ENCODE peak calls at places on chromosome X, in eight cellular contexts. One of them, this sample, is unnamed.

GRCh38 chrX:118117069-118117405 is 427 bp upstream of the KLHL13 start:
- DNase-seq in endothelial cell: no peak
- DNase-seq in B cell: no peak
- DNase-seq in choroid plexus epithelial cell: no peak
- DNase-seq in natural killer cell: no peak
- DNase-seq in GM20000: no peak
- DNase-seq in lung: no peak
- DNase-seq in kidney: no peak
- DNase-seq in this sample: no peak

GRCh38 chrX:71546879-71547278 is 14.0 kb downstream of the OGT start:
- DNase-seq in endothelial cell: no peak
- DNase-seq in B cell: no peak
- DNase-seq in choroid plexus epithelial cell: no peak
- DNase-seq in natural killer cell: no peak
- DNase-seq in GM20000: no peak
- DNase-seq in lung: no peak
- DNase-seq in kidney: no peak
- DNase-seq in this sample: no peak

GRCh38 chrX:115949900-115950822 is 220.4 kb upstream of the AGTR2 start:
- DNase-seq in endothelial cell: no peak
- DNase-seq in B cell: no peak
- DNase-seq in choroid plexus epithelial cell: no peak
- DNase-seq in natural killer cell: no peak
- DNase-seq in GM20000: no peak
- DNase-seq in lung: peak
- DNase-seq in kidney: peak
- DNase-seq in this sample: peak

GRCh38 chrX:133495464-133496391 is 80.4 kb upstream of the GPC4 start:
- DNase-seq in endothelial cell: no peak
- DNase-seq in B cell: no peak
- DNase-seq in choroid plexus epithelial cell: peak
- DNase-seq in natural killer cell: no peak
- DNase-seq in GM20000: no peak
- DNase-seq in lung: no peak
- DNase-seq in kidney: no peak
- DNase-seq in this sample: peak

GRCh38 chrX:66200050-66200664 is 36.1 kb downstream of the HEPH start:
- DNase-seq in endothelial cell: no peak
- DNase-seq in B cell: no peak
- DNase-seq in choroid plexus epithelial cell: no peak
- DNase-seq in natural killer cell: no peak
- DNase-seq in GM20000: no peak
- DNase-seq in lung: no peak
- DNase-seq in kidney: no peak
- DNase-seq in this sample: no peak

GRCh38 chrX:85244411-85245210 is 820 bp downstream of the ZNF711 start:
- DNase-seq in endothelial cell: peak
- DNase-seq in B cell: no peak
- DNase-seq in choroid plexus epithelial cell: peak
- DNase-seq in natural killer cell: no peak
- DNase-seq in GM20000: peak
- DNase-seq in lung: no peak
- DNase-seq in kidney: peak
- DNase-seq in this sample: no peak

GRCh38 chrX:65677954-65678469 is 10.6 kb downstream of the MSN start:
- DNase-seq in endothelial cell: no peak
- DNase-seq in B cell: no peak
- DNase-seq in choroid plexus epithelial cell: peak
- DNase-seq in natural killer cell: no peak
- DNase-seq in GM20000: no peak
- DNase-seq in lung: no peak
- DNase-seq in kidney: no peak
- DNase-seq in this sample: no peak

GRCh38 chrX:38880460-38880859 is 79.2 kb downstream of the MID1IP1 start:
- DNase-seq in endothelial cell: no peak
- DNase-seq in B cell: no peak
- DNase-seq in choroid plexus epithelial cell: no peak
- DNase-seq in natural killer cell: no peak
- DNase-seq in GM20000: no peak
- DNase-seq in lung: no peak
- DNase-seq in kidney: no peak
- DNase-seq in this sample: no peak

GRCh38 chrX:101759000-101759399 is 99.3 kb upstream of the ARMCX2 start:
- DNase-seq in endothelial cell: peak
- DNase-seq in B cell: no peak
- DNase-seq in choroid plexus epithelial cell: peak
- DNase-seq in natural killer cell: no peak
- DNase-seq in GM20000: peak
- DNase-seq in lung: no peak
- DNase-seq in kidney: no peak
- DNase-seq in this sample: no peak

GRCh38 chrX:40169193-40170086 is 71.7 kb upstream of the BCOR start:
- DNase-seq in endothelial cell: peak
- DNase-seq in B cell: peak
- DNase-seq in choroid plexus epithelial cell: peak
- DNase-seq in natural killer cell: peak
- DNase-seq in GM20000: peak
- DNase-seq in lung: no peak
- DNase-seq in kidney: peak
- DNase-seq in this sample: peak

GRCh38 chrX:69289046-69289838 is 124.0 kb upstream of the PJA1 start:
- DNase-seq in endothelial cell: no peak
- DNase-seq in B cell: no peak
- DNase-seq in choroid plexus epithelial cell: no peak
- DNase-seq in natural killer cell: no peak
- DNase-seq in GM20000: no peak
- DNase-seq in lung: no peak
- DNase-seq in kidney: peak
- DNase-seq in this sample: no peak

GRCh38 chrX:70998402-70999027 is 67.6 kb upstream of the SLC7A3 start:
- DNase-seq in endothelial cell: peak
- DNase-seq in B cell: no peak
- DNase-seq in choroid plexus epithelial cell: peak
- DNase-seq in natural killer cell: no peak
- DNase-seq in GM20000: no peak
- DNase-seq in lung: no peak
- DNase-seq in kidney: no peak
- DNase-seq in this sample: no peak

GRCh38 chrX:38080808-38081207 is 74.5 kb downstream of the SYTL5 start:
- DNase-seq in endothelial cell: no peak
- DNase-seq in B cell: no peak
- DNase-seq in choroid plexus epithelial cell: no peak
- DNase-seq in natural killer cell: no peak
- DNase-seq in GM20000: no peak
- DNase-seq in lung: no peak
- DNase-seq in kidney: no peak
- DNase-seq in this sample: no peak

GRCh38 chrX:52574416-52575275 is 57.8 kb upstream of the XAGE1B start:
- DNase-seq in endothelial cell: peak
- DNase-seq in B cell: no peak
- DNase-seq in choroid plexus epithelial cell: peak
- DNase-seq in natural killer cell: no peak
- DNase-seq in GM20000: peak
- DNase-seq in lung: peak
- DNase-seq in kidney: no peak
- DNase-seq in this sample: peak

GRCh38 chrX:3820170-3820569 is 106.7 kb upstream of the PRKX start:
- DNase-seq in endothelial cell: no peak
- DNase-seq in B cell: no peak
- DNase-seq in choroid plexus epithelial cell: peak
- DNase-seq in natural killer cell: no peak
- DNase-seq in GM20000: no peak
- DNase-seq in lung: no peak
- DNase-seq in kidney: no peak
- DNase-seq in this sample: no peak

GRCh38 chrX:68098431-68098830 is 334.9 kb downstream of the OPHN1 start:
- DNase-seq in endothelial cell: no peak
- DNase-seq in B cell: no peak
- DNase-seq in choroid plexus epithelial cell: no peak
- DNase-seq in natural killer cell: no peak
- DNase-seq in GM20000: no peak
- DNase-seq in lung: no peak
- DNase-seq in kidney: no peak
- DNase-seq in this sample: no peak

GRCh38 chrX:19513383-19513782 is 1.9 kb downstream of the MAP3K15 start:
- DNase-seq in endothelial cell: no peak
- DNase-seq in B cell: no peak
- DNase-seq in choroid plexus epithelial cell: peak
- DNase-seq in natural killer cell: no peak
- DNase-seq in GM20000: no peak
- DNase-seq in lung: peak
- DNase-seq in kidney: no peak
- DNase-seq in this sample: no peak

GRCh38 chrX:118315529-118315928 is 30.4 kb upstream of the WDR44 start:
- DNase-seq in endothelial cell: no peak
- DNase-seq in B cell: no peak
- DNase-seq in choroid plexus epithelial cell: no peak
- DNase-seq in natural killer cell: no peak
- DNase-seq in GM20000: no peak
- DNase-seq in lung: no peak
- DNase-seq in kidney: no peak
- DNase-seq in this sample: no peak

GRCh38 chrX:115350696-115351408 is 61.3 kb downstream of the LUZP4 start:
- DNase-seq in endothelial cell: no peak
- DNase-seq in B cell: no peak
- DNase-seq in choroid plexus epithelial cell: no peak
- DNase-seq in natural killer cell: no peak
- DNase-seq in GM20000: no peak
- DNase-seq in lung: no peak
- DNase-seq in kidney: no peak
- DNase-seq in this sample: no peak

GRCh38 chrX:129360175-129360574 is 163.1 kb downstream of the SMARCA1 start:
- DNase-seq in endothelial cell: peak
- DNase-seq in B cell: no peak
- DNase-seq in choroid plexus epithelial cell: peak
- DNase-seq in natural killer cell: no peak
- DNase-seq in GM20000: peak
- DNase-seq in lung: no peak
- DNase-seq in kidney: no peak
- DNase-seq in this sample: peak
- TF ChIP-seq CTCF in endothelial cell: peak
- TF ChIP-seq CTCF in B cell: peak
- TF ChIP-seq CTCF in choroid plexus epithelial cell: peak
- TF ChIP-seq CTCF in natural killer cell: no peak
- TF ChIP-seq CTCF in GM20000: peak
- TF ChIP-seq CTCF in lung: peak
- TF ChIP-seq CTCF in kidney: peak
- TF ChIP-seq CTCF in this sample: peak

DNA sequence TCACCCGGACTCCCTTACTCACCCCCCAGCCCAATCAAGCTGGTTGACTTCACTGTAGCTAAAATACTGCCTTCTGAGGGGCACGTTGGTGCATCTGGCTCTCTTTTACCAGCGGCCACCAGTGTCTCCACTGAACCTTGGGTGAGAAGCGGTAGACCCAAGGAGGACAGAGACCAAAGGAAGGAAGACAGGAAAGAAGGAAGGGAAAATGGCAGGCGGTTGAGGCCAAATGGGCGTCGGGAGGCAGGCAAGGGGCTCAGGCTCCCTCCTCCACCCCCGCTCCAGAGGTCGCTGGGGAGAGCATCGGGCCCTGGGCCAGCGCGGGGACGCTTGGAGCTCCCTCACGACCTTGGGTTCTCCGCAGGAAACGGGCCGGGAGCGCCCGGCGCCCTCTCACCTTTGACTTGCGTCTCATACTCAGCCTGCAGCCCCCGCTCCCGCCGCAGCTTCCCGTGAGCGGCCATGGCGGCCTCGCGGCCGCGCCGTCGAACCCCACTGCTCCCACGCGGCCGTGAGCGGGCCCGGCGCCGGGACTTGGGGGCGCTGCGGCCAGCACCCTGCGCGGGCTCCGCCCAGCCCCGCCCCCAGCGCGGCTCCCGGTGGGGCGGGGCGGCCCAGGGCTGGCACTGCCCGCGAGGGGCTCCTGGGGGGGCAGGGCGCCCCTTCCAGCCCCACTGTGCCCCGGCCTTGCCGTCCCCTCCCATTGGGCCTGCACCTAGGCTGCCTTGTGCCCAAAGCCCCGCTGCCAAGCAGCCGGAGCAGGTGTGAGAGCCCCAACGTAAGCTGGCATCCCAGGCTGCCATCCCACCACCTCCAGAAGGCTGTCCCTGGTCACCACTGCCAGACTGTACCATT is at the start of gene ARHGAP4:
- DNase-seq in endothelial cell: no peak
- DNase-seq in B cell: peak
- DNase-seq in choroid plexus epithelial cell: no peak
- DNase-seq in natural killer cell: peak
- DNase-seq in GM20000: peak
- DNase-seq in lung: no peak
- DNase-seq in kidney: peak
- DNase-seq in this sample: no peak
- TF ChIP-seq CTCF in endothelial cell: no peak
- TF ChIP-seq CTCF in B cell: no peak
- TF ChIP-seq CTCF in choroid plexus epithelial cell: no peak
- TF ChIP-seq CTCF in natural killer cell: no peak
- TF ChIP-seq CTCF in GM20000: no peak
- TF ChIP-seq CTCF in lung: no peak
- TF ChIP-seq CTCF in kidney: no peak
- TF ChIP-seq CTCF in this sample: no peak

DNA sequence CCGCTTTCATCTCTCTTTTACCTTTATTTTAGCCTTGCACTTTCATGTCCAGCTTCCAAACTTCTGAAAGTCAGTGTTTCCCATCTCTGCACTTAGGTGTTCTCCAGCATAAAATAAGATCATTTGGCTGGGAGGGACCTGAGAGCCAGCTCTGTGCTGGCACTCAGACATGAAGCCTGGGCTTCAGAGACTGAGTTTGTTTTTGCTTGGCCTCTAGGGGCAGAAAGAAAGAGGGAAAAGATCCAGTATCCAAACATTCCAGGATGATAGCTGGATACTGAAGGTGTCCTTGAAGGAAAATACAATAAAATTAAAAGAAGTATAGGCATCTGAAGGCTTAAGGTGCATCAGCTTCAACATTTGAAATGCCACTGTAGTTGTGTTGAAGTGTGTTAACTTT is 202.4 kb upstream of the ZIC3 start:
- DNase-seq in endothelial cell: no peak
- DNase-seq in B cell: no peak
- DNase-seq in choroid plexus epithelial cell: no peak
- DNase-seq in natural killer cell: no peak
- DNase-seq in GM20000: no peak
- DNase-seq in lung: no peak
- DNase-seq in kidney: no peak
- DNase-seq in this sample: no peak
- TF ChIP-seq CTCF in endothelial cell: no peak
- TF ChIP-seq CTCF in B cell: no peak
- TF ChIP-seq CTCF in choroid plexus epithelial cell: no peak
- TF ChIP-seq CTCF in natural killer cell: no peak
- TF ChIP-seq CTCF in GM20000: no peak
- TF ChIP-seq CTCF in lung: no peak
- TF ChIP-seq CTCF in kidney: no peak
- TF ChIP-seq CTCF in this sample: no peak

DNA sequence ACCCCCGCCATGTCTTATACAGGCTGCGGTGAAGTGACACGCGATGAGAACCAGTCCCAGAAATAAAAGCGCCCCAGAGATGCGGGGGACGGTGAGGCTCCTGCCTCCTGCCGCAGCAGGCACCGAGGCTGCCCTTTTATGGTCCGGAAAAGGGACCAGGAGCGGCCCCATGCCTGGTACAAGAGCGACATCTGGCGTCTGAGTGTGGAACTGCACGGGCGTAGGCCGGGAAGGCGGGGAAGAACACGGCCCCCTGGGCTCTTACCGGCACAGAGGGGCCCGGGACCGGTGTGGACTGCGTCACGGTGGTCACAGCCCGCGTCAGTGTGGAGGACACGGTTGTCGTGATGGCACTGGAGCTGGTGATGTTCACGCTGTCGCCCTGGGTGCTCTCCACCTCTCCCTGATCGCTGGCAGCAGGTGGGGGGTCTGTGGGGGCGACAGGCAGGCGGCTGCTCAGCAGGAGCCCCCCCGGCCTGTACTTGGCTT is 8.9 kb upstream of the RENBP start:
- DNase-seq in endothelial cell: peak
- DNase-seq in B cell: peak
- DNase-seq in choroid plexus epithelial cell: peak
- DNase-seq in natural killer cell: peak
- DNase-seq in GM20000: peak
- DNase-seq in lung: peak
- DNase-seq in kidney: peak
- DNase-seq in this sample: peak
- TF ChIP-seq CTCF in endothelial cell: peak
- TF ChIP-seq CTCF in B cell: peak
- TF ChIP-seq CTCF in choroid plexus epithelial cell: peak
- TF ChIP-seq CTCF in natural killer cell: peak
- TF ChIP-seq CTCF in GM20000: peak
- TF ChIP-seq CTCF in lung: peak
- TF ChIP-seq CTCF in kidney: peak
- TF ChIP-seq CTCF in this sample: peak

This sample was measured in transverse colon.